ENCODE peak calls at places on chromosomes 7 and 10, in four cellular contexts. B is neural progenitor cell, O is SK-N-MC, N is bronchial epithelial cell. W is an unnamed sample.

GRCh38 chr7:102220929-102221850 is 65.5 kb upstream of the SH2B2 start:
- DNase-seq in B (no peak), O (no peak), N (peak; percentile 40), W (peak; percentile 60)

GRCh38 chr7:37352974-37353948 is 95.4 kb downstream of the ELMO1 start:
- DNase-seq in B (peak; percentile 31), O (no peak), N (no peak), W (peak; percentile 8)

GRCh38 chr10:35334297-35334696 is 2.0 kb upstream of the CCNY start:
- DNase-seq in B (no peak), O (no peak), N (no peak), W (peak; percentile 31)

GRCh38 chr10:54402576-54402975 is 398.5 kb downstream of the PCDH15 start:
- DNase-seq in B (peak; percentile 42), O (peak; percentile 5), N (peak; percentile 50), W (peak; percentile 76)

GRCh38 chr7:158824028-158824427 is 5.3 kb downstream of the ESYT2 start:
- DNase-seq in B (no peak), O (no peak), N (no peak), W (no peak)

GRCh38 chr7:468681-469590 is 50.7 kb downstream of the PDGFA start:
- DNase-seq in B (no peak), O (peak; percentile 8), N (peak; percentile 12), W (no peak)

GRCh38 chr10:7700577-7701125 is 2.5 kb upstream of the ITIH2 start:
- DNase-seq in B (no peak), O (no peak), N (peak; percentile 27), W (peak; percentile 60)

GRCh38 chr7:13946181-13946580 is 43.3 kb downstream of the ETV1 start:
- DNase-seq in B (no peak), O (no peak), N (no peak), W (peak; percentile 25)

GRCh38 chr10:86946215-86947170 is 10.9 kb downstream of the MMRN2 start:
- DNase-seq in B (no peak), O (no peak), N (no peak), W (no peak)

GRCh38 chr7:69109131-69109740 is 489.0 kb upstream of the AUTS2 start:
- DNase-seq in B (no peak), O (no peak), N (peak; percentile 47), W (no peak)

GRCh38 chr10:106571216-106571954 is 593.1 kb downstream of the SORCS1 start:
- DNase-seq in B (peak; percentile 57), O (no peak), N (peak; percentile 59), W (peak; percentile 68)

GRCh38 chr10:76786673-76787072 is 850.9 kb downstream of the KCNMA1 start:
- DNase-seq in B (no peak), O (no peak), N (no peak), W (peak; percentile 58)

GRCh38 chr10:103776878-103777591 is 78.3 kb downstream of the SH3PXD2A start:
- DNase-seq in B (no peak), O (no peak), N (no peak), W (no peak)

GRCh38 chr10:121526040-121526790 is 72.0 kb downstream of the FGFR2 start:
- DNase-seq in B (peak; percentile 28), O (no peak), N (no peak), W (no peak)

GRCh38 chr7:151017953-151018420 is 6.3 kb downstream of the ATG9B start:
- DNase-seq in B (peak; percentile 90), O (no peak), N (no peak), W (peak; percentile 61)

GRCh38 chr10:92844746-92845145 is 3.6 kb upstream of the EXOC6 start:
- DNase-seq in B (peak; percentile 26), O (no peak), N (no peak), W (no peak)

GRCh38 chr7:138460649-138461607 is 869 bp downstream of the TRIM24 start:
- DNase-seq in B (peak; percentile 75), O (no peak), N (no peak), W (peak; percentile 43)

GRCh38 chr7:7971308-7972040 is 2.9 kb downstream of the GLCCI1 start:
- DNase-seq in B (no peak), O (no peak), N (no peak), W (no peak)

DNA sequence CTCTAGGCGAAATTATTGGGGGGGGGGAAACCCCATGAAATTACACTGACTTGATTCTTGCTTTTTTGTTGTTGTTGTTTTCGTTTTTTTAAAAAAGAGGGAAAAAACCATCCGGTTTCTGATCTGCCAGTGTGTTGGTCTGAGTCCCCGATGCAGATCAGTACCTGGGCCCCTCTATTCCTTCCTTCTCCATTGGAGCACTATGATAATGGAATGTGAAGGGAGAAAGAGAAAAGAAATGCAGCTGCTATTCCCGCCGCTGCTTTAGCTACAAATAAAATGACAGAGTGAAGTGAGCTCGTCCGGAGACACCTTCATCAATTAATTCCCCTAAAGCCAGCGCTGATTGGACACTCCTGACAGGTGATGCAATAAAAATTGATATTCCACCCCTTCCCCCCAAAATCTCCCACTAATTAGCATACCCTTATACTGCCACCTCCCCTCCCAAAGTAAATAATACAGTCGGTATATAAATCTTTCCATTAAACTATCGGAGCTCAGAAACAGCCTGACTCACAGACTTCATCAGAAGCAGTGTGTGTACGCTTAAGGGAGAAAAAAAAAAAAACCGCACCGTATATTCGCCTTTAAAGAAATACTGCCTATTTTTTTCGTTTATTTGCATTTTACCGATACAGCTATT is 7.4 kb downstream of the SKIDA1 start:
- DNase-seq in B (peak; percentile 67), O (no peak), N (peak; percentile 58), W (peak; percentile 50)
- H3K4me3 ChIP-seq in B (peak overlapping the region; percentile 99), O (peak overlapping the region; percentile 82), N (peak overlapping the region; percentile 39), W (peak overlapping the region; percentile 86)

DNA sequence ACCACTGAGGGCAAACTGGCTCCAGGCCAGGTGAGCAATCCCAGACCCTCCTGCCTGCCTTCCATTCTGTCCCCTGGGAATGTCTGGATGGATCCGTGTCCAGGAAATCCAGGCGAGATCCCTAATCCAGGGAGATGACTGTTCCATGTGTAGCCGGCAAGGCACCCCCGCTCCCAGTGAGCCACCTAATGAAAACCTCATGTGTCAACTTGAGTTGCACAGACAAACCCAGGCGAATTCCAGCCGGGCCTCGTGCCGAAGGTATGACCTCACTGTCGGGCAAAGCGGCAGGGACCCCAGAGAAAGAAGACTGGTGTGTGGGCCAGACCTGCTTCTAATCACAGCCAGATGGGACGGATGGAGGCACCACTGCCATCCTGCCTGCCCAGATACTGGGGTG is 313.3 kb downstream of the CALN1 start:
- DNase-seq in B (no peak), O (no peak), N (no peak), W (no peak)
- H3K4me3 ChIP-seq in B (no peak overlapping the region), O (peak overlapping the region; percentile 66), N (no peak overlapping the region), W (no peak overlapping the region)

GRCh38 chr7:100626530-100627237 is 14.3 kb downstream of the MOSPD3 start:
- DNase-seq in B (peak; percentile 89), O (peak; percentile 42), N (peak; percentile 67), W (peak; percentile 84)
- H3K4me3 ChIP-seq in B (peak overlapping the region; percentile 43), O (peak overlapping the region; percentile 85), N (peak overlapping the region; percentile 21), W (peak overlapping the region; percentile 75)

GRCh38 chr10:43419997-43420368 is 11.0 kb upstream of the HNRNPF start:
- DNase-seq in B (no peak), O (no peak), N (no peak), W (no peak)

GRCh38 chr10:43415544-43415943 is 6.6 kb upstream of the HNRNPF start:
- DNase-seq in B (no peak), O (no peak), N (no peak), W (no peak)

GRCh38 chr10:43420369-43421200 is 11.6 kb upstream of the HNRNPF start:
- DNase-seq in B (peak; percentile 70), O (no peak), N (peak; percentile 64), W (peak; percentile 74)

GRCh38 chr10:43421201-43421507 is 12.2 kb upstream of the HNRNPF start:
- DNase-seq in B (no peak), O (no peak), N (no peak), W (no peak)

DNA sequence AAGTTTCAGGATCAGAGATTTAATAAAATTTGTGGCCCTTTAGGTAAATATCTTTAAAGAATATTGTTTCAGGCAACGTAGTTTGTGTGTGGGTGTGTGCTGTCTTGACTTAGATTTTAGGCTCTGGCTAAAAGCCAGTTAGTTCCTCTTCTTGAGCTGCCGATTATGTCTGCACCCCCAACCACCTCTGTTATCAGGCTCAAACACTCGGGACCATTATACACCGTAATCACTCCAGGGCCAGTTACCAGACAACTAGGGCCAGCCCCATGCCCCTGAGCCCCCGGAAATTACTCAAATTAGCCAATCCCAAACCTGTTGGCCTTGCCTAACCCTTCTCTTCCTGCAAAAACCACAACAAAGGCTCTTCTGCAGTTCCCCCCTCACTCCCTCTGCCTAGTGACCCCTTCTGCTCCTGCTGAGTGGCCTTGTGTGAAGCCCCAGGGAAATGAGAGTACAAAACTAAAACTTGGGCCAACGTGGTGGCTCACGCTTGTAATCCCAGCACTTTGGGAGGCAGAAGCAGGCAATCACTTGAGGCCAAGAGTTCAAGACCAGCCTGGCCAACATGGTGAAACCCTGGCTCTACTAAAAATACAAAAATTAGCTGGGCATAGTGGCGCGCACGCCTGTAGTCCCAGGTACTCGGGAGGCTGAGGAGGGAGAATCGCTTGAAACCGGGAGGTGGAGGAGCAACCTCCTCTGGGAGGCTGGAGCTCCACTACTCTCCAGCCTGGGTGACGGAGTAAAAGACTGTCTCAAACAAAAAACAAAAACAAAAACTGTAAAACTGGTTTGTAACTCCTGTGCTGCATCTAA is 9.2 kb upstream of the HNRNPF start:
- DNase-seq in B (no peak), O (no peak), N (no peak), W (no peak)
- H3K4me3 ChIP-seq in B (no peak overlapping the region), O (no peak overlapping the region), N (no peak overlapping the region), W (no peak overlapping the region)

DNA sequence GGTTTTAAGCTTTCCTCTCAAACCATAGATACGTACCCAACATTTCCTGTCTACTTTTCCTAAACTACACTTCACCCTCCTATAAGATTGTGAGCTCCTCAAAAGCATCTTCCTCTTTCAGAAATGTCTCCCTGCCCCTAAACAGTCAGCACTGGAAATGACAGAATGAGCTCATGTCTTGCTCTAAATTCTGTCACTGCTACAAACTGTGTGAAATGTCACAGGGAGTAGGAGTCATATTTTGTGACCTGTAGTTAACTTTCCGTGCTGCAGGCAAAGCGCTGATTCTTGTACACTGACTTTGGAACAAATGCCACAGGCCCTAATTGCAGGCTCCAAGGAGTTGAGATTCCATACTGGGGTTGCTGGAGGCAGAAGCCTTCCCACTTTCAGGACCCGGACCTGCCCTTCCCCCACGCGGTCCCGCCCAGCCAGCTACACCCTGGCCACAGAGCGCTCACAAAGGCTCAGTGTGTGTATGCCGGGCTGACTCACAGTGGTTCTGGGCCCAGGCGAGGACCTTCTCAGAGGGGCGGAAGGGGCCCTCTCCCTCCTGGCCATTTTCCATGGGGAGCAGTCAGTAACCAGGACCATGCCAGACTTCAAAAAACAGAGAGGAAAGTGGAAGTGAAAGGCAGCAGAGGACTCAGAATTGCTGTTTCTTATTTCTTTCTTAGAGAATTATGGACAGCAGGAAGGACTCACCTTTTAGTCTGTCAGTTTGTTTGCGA is 24.1 kb downstream of the SCD start:
- DNase-seq in B (peak; percentile 72), O (no peak), N (peak; percentile 85), W (peak; percentile 82)
- H3K4me3 ChIP-seq in B (no peak overlapping the region), O (no peak overlapping the region), N (no peak overlapping the region), W (peak overlapping the region; percentile 49)

W was measured in PC-3.